ENCODE peak calls at places on chromosomes 5 and 9, in four cellular contexts. N is esophagus muscularis mucosa, Z is sigmoid colon, S is prostate gland. I is an unnamed sample. For H3K4me1, the result is how much of the 10 kb centered on the place peaks cover.

GRCh38 chr9:120713257-120714087 is 798 bp downstream of the MEGF9 start:
- DNase-seq in N (no peak), Z (peak), S (no peak), I (no peak)

GRCh38 chr5:162323471-162323870 is 255.9 kb downstream of the GABRG2 start:
- DNase-seq in N (no peak), Z (no peak), S (no peak), I (peak)

GRCh38 chr5:168714046-168714445 is 134.9 kb upstream of the PANK3 start:
- DNase-seq in N (no peak), Z (no peak), S (no peak), I (no peak)

GRCh38 chr5:137621861-137622823 is 113.7 kb downstream of the KLHL3 start:
- DNase-seq in N (no peak), Z (peak), S (no peak), I (peak)

GRCh38 chr9:131738838-131739191 is 1.1 kb downstream of the RAPGEF1 start:
- DNase-seq in N (no peak), Z (no peak), S (no peak), I (no peak)

GRCh38 chr5:37132646-37133045 is 116.5 kb downstream of the CPLANE1 start:
- DNase-seq in N (no peak), Z (no peak), S (no peak), I (no peak)

GRCh38 chr5:150065886-150066285 is 20.5 kb downstream of the CSF1R start:
- DNase-seq in N (no peak), Z (peak), S (no peak), I (no peak)

GRCh38 chr9:111597852-111598729 is 1.4 kb downstream of the PTGR1 start:
- DNase-seq in N (no peak), Z (peak), S (peak), I (peak)

GRCh38 chr9:129561594-129562281 is 59.2 kb downstream of the C9orf50 start:
- DNase-seq in N (no peak), Z (peak), S (peak), I (peak)

GRCh38 chr9:136665704-136666363 is 3.1 kb downstream of the EGFL7 start:
- DNase-seq in N (no peak), Z (no peak), S (no peak), I (no peak)

GRCh38 chr5:53490747-53491146 is 10.3 kb downstream of the FST start:
- DNase-seq in N (no peak), Z (no peak), S (no peak), I (no peak)

GRCh38 chr9:69981686-69982450 is 61.8 kb upstream of the MAMDC2 start:
- DNase-seq in N (no peak), Z (no peak), S (no peak), I (no peak)

GRCh38 chr5:98096155-98096554 is 677.3 kb upstream of the RGMB start:
- DNase-seq in N (no peak), Z (no peak), S (no peak), I (no peak)

GRCh38 chr5:56094579-56095361 is 100.0 kb upstream of the IL6ST start:
- DNase-seq in N (no peak), Z (no peak), S (no peak), I (no peak)

GRCh38 chr9:103245369-103245768 is 250.2 kb downstream of the CYLC2 start:
- DNase-seq in N (no peak), Z (no peak), S (no peak), I (no peak)

GRCh38 chr5:172714491-172715420 is 56.2 kb downstream of the DUSP1 start:
- DNase-seq in N (peak), Z (peak), S (peak), I (peak)

GRCh38 chr5:74919487-74919886 is 53.3 kb upstream of the FAM169A start:
- DNase-seq in N (peak), Z (no peak), S (peak), I (no peak)

GRCh38 chr9:26078706-26079105 is 400.5 kb upstream of the TUSC1 start:
- DNase-seq in N (no peak), Z (no peak), S (no peak), I (no peak)

GRCh38 chr9:129435272-129435671 is 185.6 kb downstream of the C9orf50 start:
- DNase-seq in N (no peak), Z (no peak), S (no peak), I (no peak)

GRCh38 chr5:56402273-56403223 is 169.4 kb upstream of the ANKRD55 start:
- DNase-seq in N (no peak), Z (no peak), S (no peak), I (no peak)

GRCh38 chr9:129392093-129392541 is 214.1 kb upstream of the IER5L start:
- DNase-seq in N (no peak), Z (no peak), S (no peak), I (no peak)

GRCh38 chr9:134707031-134707680 is 65.6 kb downstream of the COL5A1 start:
- DNase-seq in N (no peak), Z (peak), S (peak), I (peak)

GRCh38 chr5:132417010-132417439 is 47.5 kb downstream of the SLC22A5 start:
- DNase-seq in N (peak), Z (peak), S (no peak), I (no peak)

GRCh38 chr9:23851024-23851629 is 25.1 kb upstream of the ELAVL2 start:
- DNase-seq in N (no peak), Z (no peak), S (no peak), I (peak)

GRCh38 chr9:97711223-97711626 is 14.1 kb upstream of the XPA start:
- DNase-seq in N (no peak), Z (no peak), S (no peak), I (no peak)

GRCh38 chr9:2285411-2285810 is 270.3 kb downstream of the SMARCA2 start:
- DNase-seq in N (no peak), Z (no peak), S (no peak), I (no peak)

GRCh38 chr5:127046343-127047072 is 16.1 kb upstream of the MARCHF3 start:
- DNase-seq in N (no peak), Z (no peak), S (no peak), I (no peak)

GRCh38 chr5:171580506-171581265 is 161.2 kb downstream of the FGF18 start:
- DNase-seq in N (no peak), Z (no peak), S (no peak), I (no peak)

GRCh38 chr9:78365979-78366697 is 69.2 kb downstream of the PSAT1 start:
- DNase-seq in N (no peak), Z (no peak), S (no peak), I (no peak)

GRCh38 chr5:60801406-60802090 is 42.5 kb downstream of the ELOVL7 start:
- DNase-seq in N (no peak), Z (no peak), S (no peak), I (no peak)

GRCh38 chr5:125413861-125414260 is 667.4 kb upstream of the ZNF608 start:
- DNase-seq in N (no peak), Z (no peak), S (no peak), I (no peak)

GRCh38 chr5:10860645-10861455 is 99.8 kb upstream of the DAP start:
- DNase-seq in N (peak), Z (no peak), S (no peak), I (no peak)

GRCh38 chr9:134591082-134591571 is 50.5 kb upstream of the COL5A1 start:
- DNase-seq in N (peak), Z (no peak), S (no peak), I (no peak)

GRCh38 chr9:93948456-93949072 is 6.6 kb downstream of the BARX1 start:
- DNase-seq in N (no peak), Z (no peak), S (no peak), I (no peak)

GRCh38 chr5:36701085-36701691 is 94.8 kb downstream of the SLC1A3 start:
- DNase-seq in N (no peak), Z (no peak), S (no peak), I (no peak)

GRCh38 chr5:148186248-148187003 is 16.4 kb upstream of the SPINK6 start:
- DNase-seq in N (no peak), Z (no peak), S (no peak), I (no peak)

GRCh38 chr5:181204561-181205401 is at the start of gene TRIM7:
- DNase-seq in N (no peak), Z (peak), S (no peak), I (peak)
- H3K4me1 ChIP-seq in N (under half), Z (under half), S (under half), I (under half)

DNA sequence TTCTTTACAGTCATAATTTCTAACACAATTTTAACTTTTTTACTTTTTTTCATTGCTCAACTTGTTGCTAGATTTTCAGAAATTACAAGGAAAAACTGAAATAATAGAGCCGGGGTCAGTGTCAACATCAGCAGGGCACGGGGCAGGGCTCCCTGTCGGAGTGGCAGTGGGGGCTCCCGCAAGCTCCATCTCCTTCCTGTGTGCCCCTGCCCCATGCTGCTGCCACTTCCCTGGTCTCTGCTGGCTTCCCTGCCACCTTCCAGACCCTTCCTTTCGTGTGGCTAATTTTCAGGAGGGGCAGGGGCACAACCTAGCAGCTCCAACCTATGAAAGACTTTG is 1.0 kb upstream of the EXOC3 start:
- DNase-seq in N (no peak), Z (no peak), S (no peak), I (no peak)
- H3K4me1 ChIP-seq in N (under half), Z (under half), S (under half), I (under half)

DNA sequence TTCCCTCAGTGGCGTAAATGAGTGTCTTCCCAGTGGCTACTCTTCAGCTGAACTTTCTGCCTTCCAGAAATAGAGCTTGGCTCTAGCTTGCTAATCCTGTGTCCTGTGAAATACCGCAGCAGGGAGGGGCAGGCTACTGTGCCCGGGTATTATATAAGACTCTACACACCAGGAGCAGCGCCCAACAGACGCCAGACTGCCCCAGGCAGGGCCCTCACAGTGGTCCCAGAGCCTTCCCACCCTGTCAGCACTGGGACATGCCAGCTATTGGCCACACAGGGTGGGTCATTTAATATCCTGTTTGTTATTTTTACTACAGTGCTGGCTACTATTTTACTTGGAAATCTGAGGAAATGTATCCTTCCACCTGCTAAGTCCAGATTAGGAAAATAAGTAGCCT is 121.0 kb downstream of the FEM1C start:
- DNase-seq in N (no peak), Z (peak), S (no peak), I (no peak)
- H3K4me1 ChIP-seq in N (half or more), Z (under half), S (under half), I (under half)

DNA sequence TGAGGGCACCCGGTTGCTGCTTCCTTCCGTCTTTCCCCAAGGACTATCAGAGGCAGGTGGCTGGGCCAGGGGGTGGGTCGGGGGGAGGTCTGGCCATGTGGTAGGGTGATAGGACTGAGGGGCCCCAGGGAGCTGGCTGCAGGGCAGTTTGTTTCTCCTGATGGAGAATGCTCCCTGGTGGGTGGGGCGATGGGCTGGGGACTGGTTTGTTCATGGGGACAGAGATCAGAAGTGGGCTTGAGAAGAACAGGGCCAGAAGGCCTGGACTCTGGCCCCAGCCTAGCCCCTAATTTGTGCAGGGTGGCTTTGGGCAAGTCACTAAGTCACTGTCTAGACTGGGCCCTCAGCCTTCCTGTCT is 117.4 kb downstream of the RGS3 start:
- DNase-seq in N (no peak), Z (no peak), S (no peak), I (no peak)
- H3K4me1 ChIP-seq in N (half or more), Z (under half), S (under half), I (under half)

DNA sequence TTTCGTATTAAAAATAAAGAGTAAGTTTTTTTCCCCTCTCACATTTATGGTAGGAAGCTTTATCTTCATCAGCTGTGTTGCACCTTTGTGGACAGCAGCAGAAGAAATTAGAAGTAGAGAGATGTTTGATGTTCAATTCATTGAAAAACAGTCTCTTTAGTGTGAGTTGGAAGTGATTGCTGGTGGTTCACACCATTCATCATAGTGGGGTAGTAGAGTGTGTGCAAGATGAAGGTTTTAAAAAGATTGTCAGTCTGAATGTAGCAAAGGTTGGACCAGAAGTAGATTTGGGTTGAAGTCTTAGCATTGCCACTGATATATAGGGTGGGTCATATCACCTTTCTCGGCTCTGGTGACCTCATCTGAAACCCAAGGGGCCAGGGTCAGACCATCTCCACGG is 10.4 kb downstream of the ARHGEF28 start:
- DNase-seq in N (no peak), Z (no peak), S (no peak), I (no peak)
- H3K4me1 ChIP-seq in N (under half), Z (under half), S (under half), I (under half)

GRCh38 chr9:123978981-123979380 is 32.6 kb upstream of the LHX2 start:
- DNase-seq in N (no peak), Z (no peak), S (no peak), I (no peak)
- H3K4me1 ChIP-seq in N (under half), Z (under half), S (under half), I (under half)

DNA sequence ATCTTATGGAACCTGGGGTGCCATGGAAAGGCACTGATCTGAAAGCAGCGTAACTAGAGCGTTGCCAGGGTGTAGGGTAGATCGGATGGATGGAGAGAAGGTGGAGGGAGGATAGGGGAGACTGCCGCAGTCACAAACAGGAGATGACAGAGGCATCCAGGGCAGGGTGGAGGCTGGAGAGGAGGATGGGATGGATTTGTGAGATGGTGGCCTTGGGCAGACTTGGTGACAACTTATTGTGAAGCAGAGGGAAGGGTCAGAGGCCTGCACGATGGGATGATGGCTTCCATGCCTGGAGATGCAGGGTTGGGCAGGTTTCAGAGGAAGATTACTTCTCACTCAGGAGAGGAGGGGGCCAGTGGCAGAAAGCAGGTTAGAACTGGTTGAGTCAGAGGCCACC is 2.4 kb downstream of the GLIPR2 start:
- DNase-seq in N (no peak), Z (peak), S (no peak), I (no peak)
- H3K4me1 ChIP-seq in N (half or more), Z (half or more), S (under half), I (under half)

DNA sequence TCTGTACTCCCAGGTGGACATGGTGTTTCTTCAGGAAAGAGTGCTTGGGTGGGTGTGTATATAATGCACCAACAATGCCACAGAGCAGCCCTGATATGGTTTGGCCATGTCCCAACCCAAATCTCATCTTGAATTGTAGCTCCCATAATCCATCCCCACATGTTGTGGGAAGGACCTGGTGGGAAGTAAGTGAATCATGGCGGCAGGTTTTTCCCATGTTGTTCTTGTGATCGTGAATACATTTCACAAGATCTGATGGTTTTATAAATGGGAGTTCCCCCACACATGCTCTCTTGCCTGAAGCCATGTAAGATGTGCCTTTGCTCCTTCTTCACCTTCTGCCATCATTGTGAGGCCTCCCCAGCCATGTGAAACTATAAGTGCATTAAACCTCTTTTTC is 158.5 kb downstream of the NR3C1 start:
- DNase-seq in N (no peak), Z (no peak), S (no peak), I (no peak)
- H3K4me1 ChIP-seq in N (under half), Z (under half), S (under half), I (under half)

I was measured in adrenal gland.